ENCODE peak calls at places on chromosomes 5 and 9, in ten cellular contexts. One of them, this sample, is unnamed.

GRCh38 chr5:6814816-6815215 is 101.6 kb downstream of the TENT4A start:
- DNase-seq in activated CD8-positive, alpha-beta T cell treated with anti-CD3 and anti-CD28 coated beads for 36 hours: no peak
- DNase-seq in brain microvascular endothelial cell: no peak
- DNase-seq in colonic mucosa: no peak
- DNase-seq in right atrium auricular region: no peak
- DNase-seq in glutamatergic neuron: no peak
- DNase-seq in testis: no peak
- DNase-seq in AG09309: no peak
- DNase-seq in H9: no peak
- DNase-seq in fibroblast of the aortic adventitia: no peak
- DNase-seq in this sample: no peak

GRCh38 chr5:141960018-141960417 is 2.0 kb upstream of the PCDH12 start:
- DNase-seq in right atrium auricular region: no peak
- DNase-seq in testis: no peak
- DNase-seq in colonic mucosa: no peak
- DNase-seq in fibroblast of the aortic adventitia: no peak
- DNase-seq in glutamatergic neuron: peak
- DNase-seq in activated CD8-positive, alpha-beta T cell treated with anti-CD3 and anti-CD28 coated beads for 36 hours: peak
- DNase-seq in AG09309: no peak
- DNase-seq in H9: no peak
- DNase-seq in brain microvascular endothelial cell: no peak
- DNase-seq in this sample: no peak

GRCh38 chr5:6792376-6792775 is 79.1 kb downstream of the TENT4A start:
- DNase-seq in right atrium auricular region: no peak
- DNase-seq in H9: no peak
- DNase-seq in fibroblast of the aortic adventitia: no peak
- DNase-seq in glutamatergic neuron: no peak
- DNase-seq in testis: no peak
- DNase-seq in activated CD8-positive, alpha-beta T cell treated with anti-CD3 and anti-CD28 coated beads for 36 hours: no peak
- DNase-seq in brain microvascular endothelial cell: no peak
- DNase-seq in AG09309: no peak
- DNase-seq in colonic mucosa: no peak
- DNase-seq in this sample: no peak

GRCh38 chr5:150487199-150488061 is 20.5 kb upstream of the NDST1 start:
- DNase-seq in testis: peak
- DNase-seq in right atrium auricular region: no peak
- DNase-seq in H9: no peak
- DNase-seq in colonic mucosa: peak
- DNase-seq in glutamatergic neuron: no peak
- DNase-seq in brain microvascular endothelial cell: no peak
- DNase-seq in activated CD8-positive, alpha-beta T cell treated with anti-CD3 and anti-CD28 coated beads for 36 hours: no peak
- DNase-seq in fibroblast of the aortic adventitia: peak
- DNase-seq in AG09309: no peak
- DNase-seq in this sample: peak

GRCh38 chr9:92482336-92482735 is at the start of gene ASPN:
- DNase-seq in activated CD8-positive, alpha-beta T cell treated with anti-CD3 and anti-CD28 coated beads for 36 hours: no peak
- DNase-seq in fibroblast of the aortic adventitia: peak
- DNase-seq in testis: no peak
- DNase-seq in glutamatergic neuron: no peak
- DNase-seq in colonic mucosa: no peak
- DNase-seq in right atrium auricular region: no peak
- DNase-seq in H9: no peak
- DNase-seq in brain microvascular endothelial cell: no peak
- DNase-seq in AG09309: peak
- DNase-seq in this sample: peak

GRCh38 chr5:144332265-144332664 is 161.6 kb downstream of the KCTD16 start:
- DNase-seq in H9: peak
- DNase-seq in activated CD8-positive, alpha-beta T cell treated with anti-CD3 and anti-CD28 coated beads for 36 hours: no peak
- DNase-seq in testis: no peak
- DNase-seq in brain microvascular endothelial cell: no peak
- DNase-seq in colonic mucosa: no peak
- DNase-seq in glutamatergic neuron: no peak
- DNase-seq in AG09309: no peak
- DNase-seq in fibroblast of the aortic adventitia: no peak
- DNase-seq in right atrium auricular region: no peak
- DNase-seq in this sample: no peak

GRCh38 chr5:110735545-110735944 is 3.3 kb upstream of the SLC25A46 start:
- DNase-seq in colonic mucosa: no peak
- DNase-seq in glutamatergic neuron: no peak
- DNase-seq in testis: no peak
- DNase-seq in brain microvascular endothelial cell: no peak
- DNase-seq in AG09309: no peak
- DNase-seq in right atrium auricular region: no peak
- DNase-seq in activated CD8-positive, alpha-beta T cell treated with anti-CD3 and anti-CD28 coated beads for 36 hours: no peak
- DNase-seq in H9: no peak
- DNase-seq in fibroblast of the aortic adventitia: no peak
- DNase-seq in this sample: peak

GRCh38 chr9:97501972-97502221 is 431 bp downstream of the TMOD1 start:
- DNase-seq in colonic mucosa: no peak
- DNase-seq in AG09309: no peak
- DNase-seq in activated CD8-positive, alpha-beta T cell treated with anti-CD3 and anti-CD28 coated beads for 36 hours: no peak
- DNase-seq in testis: no peak
- DNase-seq in H9: no peak
- DNase-seq in fibroblast of the aortic adventitia: no peak
- DNase-seq in glutamatergic neuron: no peak
- DNase-seq in right atrium auricular region: no peak
- DNase-seq in brain microvascular endothelial cell: no peak
- DNase-seq in this sample: no peak

GRCh38 chr9:16312116-16312515 is 558.4 kb downstream of the BNC2 start:
- DNase-seq in fibroblast of the aortic adventitia: peak
- DNase-seq in brain microvascular endothelial cell: no peak
- DNase-seq in glutamatergic neuron: no peak
- DNase-seq in AG09309: no peak
- DNase-seq in right atrium auricular region: peak
- DNase-seq in testis: no peak
- DNase-seq in H9: peak
- DNase-seq in activated CD8-positive, alpha-beta T cell treated with anti-CD3 and anti-CD28 coated beads for 36 hours: no peak
- DNase-seq in colonic mucosa: no peak
- DNase-seq in this sample: peak

GRCh38 chr9:16307626-16308195 is 562.8 kb downstream of the BNC2 start:
- DNase-seq in testis: no peak
- DNase-seq in glutamatergic neuron: no peak
- DNase-seq in right atrium auricular region: peak
- DNase-seq in AG09309: no peak
- DNase-seq in brain microvascular endothelial cell: no peak
- DNase-seq in colonic mucosa: no peak
- DNase-seq in H9: no peak
- DNase-seq in activated CD8-positive, alpha-beta T cell treated with anti-CD3 and anti-CD28 coated beads for 36 hours: no peak
- DNase-seq in fibroblast of the aortic adventitia: no peak
- DNase-seq in this sample: no peak

GRCh38 chr9:16310288-16311145 is 560.0 kb downstream of the BNC2 start:
- DNase-seq in activated CD8-positive, alpha-beta T cell treated with anti-CD3 and anti-CD28 coated beads for 36 hours: no peak
- DNase-seq in colonic mucosa: no peak
- DNase-seq in fibroblast of the aortic adventitia: no peak
- DNase-seq in AG09309: no peak
- DNase-seq in right atrium auricular region: peak
- DNase-seq in brain microvascular endothelial cell: no peak
- DNase-seq in glutamatergic neuron: no peak
- DNase-seq in H9: peak
- DNase-seq in testis: peak
- DNase-seq in this sample: no peak

GRCh38 chr9:16308645-16309044 is 561.8 kb downstream of the BNC2 start:
- DNase-seq in AG09309: no peak
- DNase-seq in right atrium auricular region: peak
- DNase-seq in testis: no peak
- DNase-seq in glutamatergic neuron: no peak
- DNase-seq in activated CD8-positive, alpha-beta T cell treated with anti-CD3 and anti-CD28 coated beads for 36 hours: no peak
- DNase-seq in colonic mucosa: no peak
- DNase-seq in brain microvascular endothelial cell: no peak
- DNase-seq in H9: peak
- DNase-seq in fibroblast of the aortic adventitia: no peak
- DNase-seq in this sample: no peak

DNA sequence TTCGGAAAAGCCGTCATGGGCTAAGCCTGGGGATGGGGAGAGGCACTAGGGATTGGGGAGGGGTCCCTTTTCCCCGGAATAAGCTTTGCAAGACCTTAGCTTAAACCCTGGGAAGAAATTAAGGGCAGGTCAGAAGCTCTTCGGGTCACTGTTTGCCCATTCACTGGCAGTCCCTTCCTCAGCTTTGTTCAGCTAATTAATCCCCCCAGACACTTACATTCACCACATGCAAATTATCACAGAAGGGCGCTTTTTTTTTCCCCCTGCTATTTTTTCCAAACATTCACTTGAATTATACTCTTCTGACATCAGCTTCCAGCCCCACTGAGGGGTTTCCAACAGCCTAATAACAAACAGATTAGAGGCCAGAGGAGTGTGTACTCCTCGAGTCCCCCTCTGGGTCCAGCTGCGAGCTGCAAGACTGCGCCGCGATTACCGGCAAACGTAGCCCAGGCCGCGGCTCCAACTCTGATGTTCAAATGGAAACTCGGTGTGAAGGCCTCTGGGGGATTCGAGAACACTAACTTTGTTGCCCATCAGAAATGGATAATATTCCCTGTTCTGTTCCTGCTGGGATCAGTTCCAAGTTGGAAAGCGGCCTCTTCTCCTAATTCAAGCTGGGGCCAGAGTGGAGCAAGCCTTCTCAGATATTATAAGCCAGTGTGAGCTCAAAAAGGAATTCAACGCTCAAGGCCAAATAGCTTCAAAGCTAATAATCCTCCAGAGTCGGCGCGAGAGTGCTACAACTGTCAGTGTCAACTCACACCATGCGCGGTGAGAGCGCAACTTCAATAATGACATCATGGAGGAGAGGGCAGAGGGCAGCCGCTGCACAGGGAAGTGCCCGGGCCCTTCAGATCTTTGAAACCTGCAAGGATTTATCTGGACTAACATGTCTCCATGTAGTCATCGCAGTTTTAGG is 560.9 kb downstream of the BNC2 start:
- DNase-seq in testis: peak
- DNase-seq in colonic mucosa: peak
- DNase-seq in brain microvascular endothelial cell: no peak
- DNase-seq in AG09309: no peak
- DNase-seq in glutamatergic neuron: no peak
- DNase-seq in right atrium auricular region: peak
- DNase-seq in H9: peak
- DNase-seq in activated CD8-positive, alpha-beta T cell treated with anti-CD3 and anti-CD28 coated beads for 36 hours: no peak
- DNase-seq in fibroblast of the aortic adventitia: peak
- DNase-seq in this sample: peak
- TF ChIP-seq CTCF in testis: no peak
- TF ChIP-seq CTCF in colonic mucosa: no peak
- TF ChIP-seq CTCF in brain microvascular endothelial cell: no peak
- TF ChIP-seq CTCF in AG09309: no peak
- TF ChIP-seq CTCF in glutamatergic neuron: no peak
- TF ChIP-seq CTCF in right atrium auricular region: no peak
- TF ChIP-seq CTCF in H9: no peak
- TF ChIP-seq CTCF in activated CD8-positive, alpha-beta T cell treated with anti-CD3 and anti-CD28 coated beads for 36 hours: no peak
- TF ChIP-seq CTCF in fibroblast of the aortic adventitia: no peak
- TF ChIP-seq CTCF in this sample: no peak

GRCh38 chr9:37947431-37947830 is 43.5 kb upstream of the SLC25A51 start:
- DNase-seq in H9: no peak
- DNase-seq in activated CD8-positive, alpha-beta T cell treated with anti-CD3 and anti-CD28 coated beads for 36 hours: no peak
- DNase-seq in right atrium auricular region: no peak
- DNase-seq in fibroblast of the aortic adventitia: no peak
- DNase-seq in glutamatergic neuron: no peak
- DNase-seq in testis: no peak
- DNase-seq in colonic mucosa: no peak
- DNase-seq in brain microvascular endothelial cell: no peak
- DNase-seq in AG09309: no peak
- DNase-seq in this sample: no peak

GRCh38 chr9:37950561-37950960 is 46.6 kb upstream of the SLC25A51 start:
- DNase-seq in fibroblast of the aortic adventitia: no peak
- DNase-seq in H9: no peak
- DNase-seq in brain microvascular endothelial cell: no peak
- DNase-seq in activated CD8-positive, alpha-beta T cell treated with anti-CD3 and anti-CD28 coated beads for 36 hours: no peak
- DNase-seq in glutamatergic neuron: no peak
- DNase-seq in AG09309: no peak
- DNase-seq in testis: no peak
- DNase-seq in right atrium auricular region: no peak
- DNase-seq in colonic mucosa: no peak
- DNase-seq in this sample: no peak

GRCh38 chr9:37947987-37948386 is 44.1 kb upstream of the SLC25A51 start:
- DNase-seq in right atrium auricular region: no peak
- DNase-seq in H9: no peak
- DNase-seq in fibroblast of the aortic adventitia: no peak
- DNase-seq in activated CD8-positive, alpha-beta T cell treated with anti-CD3 and anti-CD28 coated beads for 36 hours: no peak
- DNase-seq in brain microvascular endothelial cell: no peak
- DNase-seq in colonic mucosa: no peak
- DNase-seq in testis: no peak
- DNase-seq in glutamatergic neuron: no peak
- DNase-seq in AG09309: no peak
- DNase-seq in this sample: peak

GRCh38 chr9:37948417-37948980 is 44.6 kb upstream of the SLC25A51 start:
- DNase-seq in AG09309: no peak
- DNase-seq in fibroblast of the aortic adventitia: no peak
- DNase-seq in H9: no peak
- DNase-seq in activated CD8-positive, alpha-beta T cell treated with anti-CD3 and anti-CD28 coated beads for 36 hours: no peak
- DNase-seq in right atrium auricular region: no peak
- DNase-seq in brain microvascular endothelial cell: no peak
- DNase-seq in glutamatergic neuron: no peak
- DNase-seq in colonic mucosa: no peak
- DNase-seq in testis: no peak
- DNase-seq in this sample: no peak

GRCh38 chr9:37949576-37949975 is 45.6 kb upstream of the SLC25A51 start:
- DNase-seq in AG09309: no peak
- DNase-seq in activated CD8-positive, alpha-beta T cell treated with anti-CD3 and anti-CD28 coated beads for 36 hours: no peak
- DNase-seq in colonic mucosa: no peak
- DNase-seq in brain microvascular endothelial cell: no peak
- DNase-seq in H9: no peak
- DNase-seq in testis: no peak
- DNase-seq in right atrium auricular region: no peak
- DNase-seq in fibroblast of the aortic adventitia: no peak
- DNase-seq in glutamatergic neuron: no peak
- DNase-seq in this sample: peak
- TF ChIP-seq CTCF in AG09309: no peak
- TF ChIP-seq CTCF in activated CD8-positive, alpha-beta T cell treated with anti-CD3 and anti-CD28 coated beads for 36 hours: no peak
- TF ChIP-seq CTCF in colonic mucosa: no peak
- TF ChIP-seq CTCF in brain microvascular endothelial cell: no peak
- TF ChIP-seq CTCF in H9: no peak
- TF ChIP-seq CTCF in testis: no peak
- TF ChIP-seq CTCF in right atrium auricular region: no peak
- TF ChIP-seq CTCF in fibroblast of the aortic adventitia: no peak
- TF ChIP-seq CTCF in glutamatergic neuron: no peak
- TF ChIP-seq CTCF in this sample: no peak

DNA sequence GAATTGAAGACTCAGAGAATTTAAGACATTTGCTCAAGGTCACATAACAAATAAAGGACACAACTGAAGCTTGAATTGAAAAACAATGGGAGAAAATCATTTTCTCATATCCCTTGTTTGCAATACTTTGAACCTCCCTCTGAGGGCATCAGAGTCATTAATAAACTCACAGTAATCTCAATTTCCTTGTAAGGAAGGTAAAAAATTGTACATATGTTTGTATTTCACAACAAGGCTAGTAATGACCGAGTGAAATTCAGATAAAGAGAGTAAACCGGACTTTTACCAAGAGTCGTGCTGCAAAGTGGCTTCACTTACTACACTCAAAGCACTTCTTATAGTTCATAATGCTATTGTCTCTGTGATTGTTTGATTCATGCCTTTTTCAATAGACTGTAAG is 665.0 kb downstream of the NR2F1-AS1 start:
- DNase-seq in testis: no peak
- DNase-seq in colonic mucosa: no peak
- DNase-seq in right atrium auricular region: no peak
- DNase-seq in AG09309: no peak
- DNase-seq in activated CD8-positive, alpha-beta T cell treated with anti-CD3 and anti-CD28 coated beads for 36 hours: no peak
- DNase-seq in brain microvascular endothelial cell: no peak
- DNase-seq in glutamatergic neuron: no peak
- DNase-seq in fibroblast of the aortic adventitia: peak
- DNase-seq in H9: no peak
- DNase-seq in this sample: peak
- TF ChIP-seq CTCF in testis: no peak
- TF ChIP-seq CTCF in colonic mucosa: no peak
- TF ChIP-seq CTCF in right atrium auricular region: peak
- TF ChIP-seq CTCF in AG09309: peak
- TF ChIP-seq CTCF in activated CD8-positive, alpha-beta T cell treated with anti-CD3 and anti-CD28 coated beads for 36 hours: no peak
- TF ChIP-seq CTCF in brain microvascular endothelial cell: no peak
- TF ChIP-seq CTCF in glutamatergic neuron: no peak
- TF ChIP-seq CTCF in fibroblast of the aortic adventitia: peak
- TF ChIP-seq CTCF in H9: no peak
- TF ChIP-seq CTCF in this sample: peak

DNA sequence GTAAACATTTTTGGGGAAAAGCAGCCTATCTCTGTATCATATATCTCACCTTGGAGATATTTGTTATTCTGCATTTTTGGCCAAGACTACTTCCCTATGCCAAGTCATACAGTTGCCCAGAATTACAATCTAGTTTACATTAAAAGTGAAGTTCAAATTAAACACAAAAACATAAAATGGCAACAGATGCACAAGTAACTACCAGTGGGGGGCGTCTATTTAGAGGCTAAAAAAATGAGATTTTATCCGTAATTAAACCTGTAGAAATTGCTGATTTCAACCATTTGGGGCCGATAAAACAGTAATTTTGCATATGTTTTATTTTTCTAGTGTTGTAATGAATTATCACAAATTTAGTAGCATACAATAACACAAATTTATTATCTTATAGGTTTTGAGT is 787.1 kb upstream of the CHD1 start:
- DNase-seq in glutamatergic neuron: no peak
- DNase-seq in activated CD8-positive, alpha-beta T cell treated with anti-CD3 and anti-CD28 coated beads for 36 hours: no peak
- DNase-seq in brain microvascular endothelial cell: no peak
- DNase-seq in fibroblast of the aortic adventitia: no peak
- DNase-seq in H9: no peak
- DNase-seq in AG09309: no peak
- DNase-seq in right atrium auricular region: no peak
- DNase-seq in testis: no peak
- DNase-seq in colonic mucosa: no peak
- DNase-seq in this sample: no peak
- TF ChIP-seq CTCF in glutamatergic neuron: no peak
- TF ChIP-seq CTCF in activated CD8-positive, alpha-beta T cell treated with anti-CD3 and anti-CD28 coated beads for 36 hours: no peak
- TF ChIP-seq CTCF in brain microvascular endothelial cell: no peak
- TF ChIP-seq CTCF in fibroblast of the aortic adventitia: no peak
- TF ChIP-seq CTCF in H9: no peak
- TF ChIP-seq CTCF in AG09309: no peak
- TF ChIP-seq CTCF in right atrium auricular region: no peak
- TF ChIP-seq CTCF in testis: no peak
- TF ChIP-seq CTCF in colonic mucosa: no peak
- TF ChIP-seq CTCF in this sample: no peak

This sample was measured in AG10803.